ENCODE peak calls at places on chromosome 10, in ten cellular contexts. One of them, this sample, is unnamed.

GRCh38 chr10:96017227-96017687 is 26.1 kb upstream of the CCNJ start:
- DNase-seq in spleen: no peak
- DNase-seq in GM23338: peak
- DNase-seq in body of pancreas: peak
- DNase-seq in esophagus muscularis mucosa: no peak
- DNase-seq in sigmoid colon: no peak
- DNase-seq in tibial artery: no peak
- DNase-seq in Peyer's patch: no peak
- DNase-seq in suprapubic skin: no peak
- DNase-seq in heart right ventricle: peak
- DNase-seq in this sample: peak

GRCh38 chr10:111034598-111035310 is 42.1 kb upstream of the ADRA2A start:
- DNase-seq in spleen: no peak
- DNase-seq in GM23338: no peak
- DNase-seq in body of pancreas: no peak
- DNase-seq in esophagus muscularis mucosa: no peak
- DNase-seq in sigmoid colon: no peak
- DNase-seq in tibial artery: no peak
- DNase-seq in Peyer's patch: no peak
- DNase-seq in suprapubic skin: no peak
- DNase-seq in heart right ventricle: no peak
- DNase-seq in this sample: no peak

GRCh38 chr10:6048281-6049030 is 13.7 kb downstream of the IL2RA start:
- DNase-seq in spleen: no peak
- DNase-seq in GM23338: no peak
- DNase-seq in body of pancreas: no peak
- DNase-seq in esophagus muscularis mucosa: peak
- DNase-seq in sigmoid colon: peak
- DNase-seq in tibial artery: no peak
- DNase-seq in Peyer's patch: no peak
- DNase-seq in suprapubic skin: no peak
- DNase-seq in heart right ventricle: no peak
- DNase-seq in this sample: no peak

GRCh38 chr10:22737587-22737986 is 23.2 kb upstream of the PIP4K2A start:
- DNase-seq in spleen: no peak
- DNase-seq in GM23338: no peak
- DNase-seq in body of pancreas: peak
- DNase-seq in esophagus muscularis mucosa: no peak
- DNase-seq in sigmoid colon: peak
- DNase-seq in tibial artery: no peak
- DNase-seq in Peyer's patch: no peak
- DNase-seq in suprapubic skin: no peak
- DNase-seq in heart right ventricle: no peak
- DNase-seq in this sample: peak

GRCh38 chr10:130003787-130004613 is 39.9 kb upstream of the EBF3 start:
- DNase-seq in spleen: no peak
- DNase-seq in GM23338: no peak
- DNase-seq in body of pancreas: no peak
- DNase-seq in esophagus muscularis mucosa: peak
- DNase-seq in sigmoid colon: no peak
- DNase-seq in tibial artery: no peak
- DNase-seq in Peyer's patch: no peak
- DNase-seq in suprapubic skin: no peak
- DNase-seq in heart right ventricle: no peak
- DNase-seq in this sample: no peak

GRCh38 chr10:3774814-3775670 is 10.0 kb downstream of the KLF6 start:
- DNase-seq in spleen: no peak
- DNase-seq in GM23338: no peak
- DNase-seq in body of pancreas: no peak
- DNase-seq in esophagus muscularis mucosa: no peak
- DNase-seq in sigmoid colon: peak
- DNase-seq in tibial artery: peak
- DNase-seq in Peyer's patch: no peak
- DNase-seq in suprapubic skin: no peak
- DNase-seq in heart right ventricle: peak
- DNase-seq in this sample: no peak

GRCh38 chr10:30384791-30385201 is 35.7 kb upstream of the MTPAP start:
- DNase-seq in spleen: no peak
- DNase-seq in GM23338: peak
- DNase-seq in body of pancreas: peak
- DNase-seq in esophagus muscularis mucosa: no peak
- DNase-seq in sigmoid colon: no peak
- DNase-seq in tibial artery: no peak
- DNase-seq in Peyer's patch: no peak
- DNase-seq in suprapubic skin: no peak
- DNase-seq in heart right ventricle: no peak
- DNase-seq in this sample: peak

GRCh38 chr10:69413221-69413865 is 3.4 kb downstream of the TACR2 start:
- DNase-seq in spleen: peak
- DNase-seq in GM23338: peak
- DNase-seq in body of pancreas: peak
- DNase-seq in esophagus muscularis mucosa: peak
- DNase-seq in sigmoid colon: peak
- DNase-seq in tibial artery: peak
- DNase-seq in Peyer's patch: no peak
- DNase-seq in suprapubic skin: no peak
- DNase-seq in heart right ventricle: peak
- DNase-seq in this sample: peak

DNA sequence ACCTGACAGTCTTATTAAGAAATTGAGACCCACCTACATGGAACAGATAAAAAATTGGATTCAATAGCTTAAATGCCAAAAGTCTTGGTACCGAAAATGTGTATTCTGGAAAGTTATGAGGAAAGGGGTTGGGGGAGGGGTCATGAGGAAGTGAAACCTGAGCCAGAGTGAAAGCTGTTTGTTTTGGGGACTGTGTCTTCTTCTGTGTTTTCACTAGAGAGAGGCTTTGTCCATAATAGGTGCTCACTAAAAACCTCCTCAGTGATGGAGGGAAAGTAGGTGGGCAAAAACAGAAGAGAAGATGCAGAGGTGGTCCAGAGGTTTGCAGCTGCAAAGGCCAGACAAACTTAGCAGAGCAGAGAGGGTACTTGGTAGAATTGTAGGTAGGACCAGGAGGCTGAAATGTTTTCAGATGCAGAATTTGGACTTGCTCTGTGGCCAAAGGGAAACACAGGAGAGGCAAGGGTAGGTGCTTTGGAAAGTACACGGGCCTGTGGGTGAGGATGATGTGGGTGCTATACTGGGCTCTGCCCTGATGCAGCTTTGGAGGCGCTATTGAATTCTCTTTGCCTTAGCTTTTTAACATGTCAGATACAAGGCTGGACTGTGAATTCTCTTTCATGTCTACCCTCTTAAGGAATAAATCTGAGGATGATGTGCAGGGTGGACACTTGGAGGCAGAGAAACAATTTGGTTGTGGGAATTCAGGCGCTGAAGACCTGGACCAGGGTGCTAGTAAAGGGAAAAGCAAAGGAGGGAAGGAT is 254.6 kb downstream of the PTEN start:
- DNase-seq in spleen: no peak
- DNase-seq in GM23338: peak
- DNase-seq in body of pancreas: peak
- DNase-seq in esophagus muscularis mucosa: no peak
- DNase-seq in sigmoid colon: no peak
- DNase-seq in tibial artery: no peak
- DNase-seq in Peyer's patch: no peak
- DNase-seq in suprapubic skin: no peak
- DNase-seq in heart right ventricle: no peak
- DNase-seq in this sample: no peak
- TF ChIP-seq CTCF in spleen: peak
- TF ChIP-seq CTCF in GM23338: peak
- TF ChIP-seq CTCF in body of pancreas: peak
- TF ChIP-seq CTCF in esophagus muscularis mucosa: no peak
- TF ChIP-seq CTCF in sigmoid colon: no peak
- TF ChIP-seq CTCF in tibial artery: no peak
- TF ChIP-seq CTCF in Peyer's patch: peak
- TF ChIP-seq CTCF in suprapubic skin: no peak
- TF ChIP-seq CTCF in heart right ventricle: peak
- TF ChIP-seq CTCF in this sample: no peak

GRCh38 chr10:43502931-43503330 is 66.0 kb downstream of the ZNF487 start:
- DNase-seq in spleen: no peak
- DNase-seq in GM23338: no peak
- DNase-seq in body of pancreas: no peak
- DNase-seq in esophagus muscularis mucosa: no peak
- DNase-seq in sigmoid colon: no peak
- DNase-seq in tibial artery: no peak
- DNase-seq in Peyer's patch: no peak
- DNase-seq in suprapubic skin: no peak
- DNase-seq in heart right ventricle: no peak
- DNase-seq in this sample: no peak
- H3K27ac ChIP-seq in spleen: no peak
- H3K27ac ChIP-seq in GM23338: no peak
- H3K27ac ChIP-seq in body of pancreas: no peak
- H3K27ac ChIP-seq in esophagus muscularis mucosa: no peak
- H3K27ac ChIP-seq in sigmoid colon: no peak
- H3K27ac ChIP-seq in tibial artery: no peak
- H3K27ac ChIP-seq in Peyer's patch: no peak
- H3K27ac ChIP-seq in suprapubic skin: no peak
- H3K27ac ChIP-seq in heart right ventricle: no peak
- H3K27ac ChIP-seq in this sample: no peak

GRCh38 chr10:132004052-132004451 is 22.3 kb upstream of the BNIP3 start:
- DNase-seq in spleen: no peak
- DNase-seq in GM23338: no peak
- DNase-seq in body of pancreas: no peak
- DNase-seq in esophagus muscularis mucosa: no peak
- DNase-seq in sigmoid colon: no peak
- DNase-seq in tibial artery: no peak
- DNase-seq in Peyer's patch: no peak
- DNase-seq in suprapubic skin: no peak
- DNase-seq in heart right ventricle: no peak
- DNase-seq in this sample: no peak

GRCh38 chr10:131998845-131999681 is 17.3 kb upstream of the BNIP3 start:
- DNase-seq in spleen: peak
- DNase-seq in GM23338: no peak
- DNase-seq in body of pancreas: no peak
- DNase-seq in esophagus muscularis mucosa: no peak
- DNase-seq in sigmoid colon: peak
- DNase-seq in tibial artery: peak
- DNase-seq in Peyer's patch: no peak
- DNase-seq in suprapubic skin: no peak
- DNase-seq in heart right ventricle: no peak
- DNase-seq in this sample: no peak

GRCh38 chr10:132002004-132002403 is 20.3 kb upstream of the BNIP3 start:
- DNase-seq in spleen: no peak
- DNase-seq in GM23338: no peak
- DNase-seq in body of pancreas: peak
- DNase-seq in esophagus muscularis mucosa: no peak
- DNase-seq in sigmoid colon: peak
- DNase-seq in tibial artery: peak
- DNase-seq in Peyer's patch: no peak
- DNase-seq in suprapubic skin: no peak
- DNase-seq in heart right ventricle: no peak
- DNase-seq in this sample: no peak

GRCh38 chr10:132003286-132003924 is 21.7 kb upstream of the BNIP3 start:
- DNase-seq in spleen: no peak
- DNase-seq in GM23338: no peak
- DNase-seq in body of pancreas: no peak
- DNase-seq in esophagus muscularis mucosa: no peak
- DNase-seq in sigmoid colon: peak
- DNase-seq in tibial artery: peak
- DNase-seq in Peyer's patch: no peak
- DNase-seq in suprapubic skin: no peak
- DNase-seq in heart right ventricle: no peak
- DNase-seq in this sample: no peak

DNA sequence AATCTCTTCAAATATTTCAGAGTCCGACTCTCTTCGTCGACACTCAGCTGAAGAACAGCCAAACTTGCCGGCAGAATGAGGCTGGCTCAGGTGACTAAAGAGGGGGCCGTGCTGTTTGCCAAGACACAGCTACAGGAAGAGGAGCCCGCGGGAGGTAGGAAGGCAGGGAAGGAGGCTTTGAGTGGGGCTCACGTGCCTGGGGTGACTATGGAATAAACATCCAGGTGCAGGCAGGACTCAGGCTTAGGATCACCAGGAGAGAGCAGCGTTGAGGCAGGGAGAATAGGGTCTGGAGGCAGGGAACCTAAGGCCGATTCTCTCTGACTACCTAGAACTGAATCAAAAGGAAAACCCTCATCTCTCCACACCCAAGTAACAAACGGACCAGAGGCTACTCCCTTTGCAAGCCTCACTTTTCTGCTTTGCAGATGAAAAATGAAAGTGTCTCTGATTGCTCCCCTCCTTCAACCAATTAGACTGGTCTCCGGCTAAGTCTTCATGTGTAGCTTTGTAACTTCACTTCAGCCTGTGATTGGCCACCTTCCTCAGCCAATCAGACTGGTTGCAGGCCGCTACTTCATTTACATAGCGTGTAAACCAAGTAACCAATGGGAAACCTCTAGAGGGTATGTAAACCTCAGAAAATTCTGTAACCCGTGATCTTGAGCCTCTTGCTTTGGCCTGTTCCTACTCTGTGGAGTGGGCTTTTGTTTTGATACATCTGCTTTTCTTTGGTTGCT is 19.7 kb upstream of the BNIP3 start:
- DNase-seq in spleen: no peak
- DNase-seq in GM23338: peak
- DNase-seq in body of pancreas: peak
- DNase-seq in esophagus muscularis mucosa: no peak
- DNase-seq in sigmoid colon: peak
- DNase-seq in tibial artery: peak
- DNase-seq in Peyer's patch: no peak
- DNase-seq in suprapubic skin: no peak
- DNase-seq in heart right ventricle: no peak
- DNase-seq in this sample: no peak
- TF ChIP-seq CTCF in spleen: no peak
- TF ChIP-seq CTCF in GM23338: peak
- TF ChIP-seq CTCF in body of pancreas: peak
- TF ChIP-seq CTCF in esophagus muscularis mucosa: no peak
- TF ChIP-seq CTCF in sigmoid colon: no peak
- TF ChIP-seq CTCF in tibial artery: no peak
- TF ChIP-seq CTCF in Peyer's patch: no peak
- TF ChIP-seq CTCF in suprapubic skin: no peak
- TF ChIP-seq CTCF in heart right ventricle: no peak
- TF ChIP-seq CTCF in this sample: no peak

GRCh38 chr10:76388321-76388720 is 956.9 kb downstream of the LRMDA start:
- DNase-seq in spleen: no peak
- DNase-seq in GM23338: no peak
- DNase-seq in body of pancreas: no peak
- DNase-seq in esophagus muscularis mucosa: no peak
- DNase-seq in sigmoid colon: no peak
- DNase-seq in tibial artery: no peak
- DNase-seq in Peyer's patch: no peak
- DNase-seq in suprapubic skin: no peak
- DNase-seq in heart right ventricle: no peak
- DNase-seq in this sample: no peak

DNA sequence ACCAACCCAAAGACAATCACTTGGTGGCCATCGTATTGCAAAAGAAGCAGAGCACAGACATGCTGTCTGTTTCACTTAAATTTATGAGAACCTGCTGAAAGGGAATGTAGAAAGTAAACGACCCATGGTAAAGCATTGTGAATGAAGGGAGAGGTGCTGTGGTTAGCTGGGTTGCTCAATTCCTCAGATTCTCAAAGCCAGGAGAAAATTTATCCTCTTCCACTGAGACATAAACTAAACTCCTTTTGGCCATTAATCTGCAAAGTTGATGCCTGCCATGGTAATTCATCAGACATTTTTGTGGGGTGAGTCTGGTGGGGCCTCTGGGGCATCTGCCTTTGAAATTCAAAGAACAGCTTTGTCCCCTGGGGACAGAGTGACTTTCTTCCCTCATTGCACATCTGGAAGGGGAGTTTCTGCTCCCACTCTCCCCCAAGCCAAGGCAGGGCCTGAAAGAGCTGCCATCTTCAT is 951.0 kb downstream of the LRMDA start:
- DNase-seq in spleen: no peak
- DNase-seq in GM23338: no peak
- DNase-seq in body of pancreas: no peak
- DNase-seq in esophagus muscularis mucosa: no peak
- DNase-seq in sigmoid colon: no peak
- DNase-seq in tibial artery: no peak
- DNase-seq in Peyer's patch: no peak
- DNase-seq in suprapubic skin: no peak
- DNase-seq in heart right ventricle: no peak
- DNase-seq in this sample: no peak
- H3K27ac ChIP-seq in spleen: no peak
- H3K27ac ChIP-seq in GM23338: no peak
- H3K27ac ChIP-seq in body of pancreas: no peak
- H3K27ac ChIP-seq in esophagus muscularis mucosa: no peak
- H3K27ac ChIP-seq in sigmoid colon: no peak
- H3K27ac ChIP-seq in tibial artery: no peak
- H3K27ac ChIP-seq in Peyer's patch: no peak
- H3K27ac ChIP-seq in suprapubic skin: no peak
- H3K27ac ChIP-seq in heart right ventricle: no peak
- H3K27ac ChIP-seq in this sample: no peak

This sample was measured in RWPE1.